ENCODE peak calls at places on chromosome 2, in five cellular contexts. I is A549, P is brain microvascular endothelial cell, R is neural crest cell, H is MM.1S. D is an unnamed sample.

GRCh38 chr2:23241611-23242245 is 143.3 kb upstream of the KLHL29 start:
- DNase-seq in R (no peak), H (no peak), I (no peak), P (no peak), D (no peak)

GRCh38 chr2:196586511-196586991 is 53.0 kb upstream of the CCDC150 start:
- DNase-seq in R (no peak), P (peak; percentile 93), I (peak; percentile 23), H (no peak), D (no peak)

GRCh38 chr2:3361518-3362438 is 15.8 kb downstream of the EIPR1 start:
- DNase-seq in R (no peak), P (no peak), H (no peak), I (no peak), D (no peak)

GRCh38 chr2:19120941-19121750 is 237.3 kb downstream of the OSR1 start:
- DNase-seq in R (no peak), H (no peak), I (no peak), P (peak; percentile 87), D (no peak)

GRCh38 chr2:54409752-54410151 is 46.4 kb upstream of the SPTBN1 start:
- DNase-seq in H (no peak), R (peak; percentile 14), P (no peak), I (no peak), D (no peak)

GRCh38 chr2:45925636-45926350 is 274.3 kb downstream of the PRKCE start:
- DNase-seq in P (no peak), R (no peak), I (no peak), H (no peak), D (no peak)

GRCh38 chr2:164103271-164103670 is 367.5 kb upstream of the FIGN start:
- DNase-seq in H (no peak), R (no peak), P (no peak), I (no peak), D (no peak)

GRCh38 chr2:237090906-237091305 is 5.2 kb downstream of the COPS8 start:
- DNase-seq in R (no peak), I (no peak), H (no peak), P (no peak), D (no peak)

GRCh38 chr2:8027387-8027786 is 654.5 kb upstream of the ID2 start:
- DNase-seq in I (no peak), P (no peak), H (no peak), R (no peak), D (no peak)

GRCh38 chr2:38465789-38466127 is 88.7 kb upstream of the ATL2 start:
- DNase-seq in H (no peak), I (peak; percentile 66), P (peak; percentile 21), R (no peak), D (peak; percentile 56)

GRCh38 chr2:69213832-69214231 is 173.2 kb downstream of the GFPT1 start:
- DNase-seq in P (no peak), R (no peak), H (no peak), I (no peak), D (no peak)

GRCh38 chr2:108911401-108911800 is 77.6 kb downstream of the EDAR start:
- DNase-seq in I (no peak), P (no peak), H (no peak), R (no peak), D (no peak)

GRCh38 chr2:133377599-133377998 is 190.7 kb downstream of the NCKAP5 start:
- DNase-seq in R (no peak), H (no peak), I (no peak), P (no peak), D (no peak)

GRCh38 chr2:48383055-48383454 is 146.9 kb upstream of the STON1 start:
- DNase-seq in I (no peak), R (no peak), P (no peak), H (no peak), D (no peak)

GRCh38 chr2:21070322-21071257 is 26.7 kb upstream of the APOB start:
- DNase-seq in P (no peak), H (no peak), R (no peak), I (no peak), D (no peak)

DNA sequence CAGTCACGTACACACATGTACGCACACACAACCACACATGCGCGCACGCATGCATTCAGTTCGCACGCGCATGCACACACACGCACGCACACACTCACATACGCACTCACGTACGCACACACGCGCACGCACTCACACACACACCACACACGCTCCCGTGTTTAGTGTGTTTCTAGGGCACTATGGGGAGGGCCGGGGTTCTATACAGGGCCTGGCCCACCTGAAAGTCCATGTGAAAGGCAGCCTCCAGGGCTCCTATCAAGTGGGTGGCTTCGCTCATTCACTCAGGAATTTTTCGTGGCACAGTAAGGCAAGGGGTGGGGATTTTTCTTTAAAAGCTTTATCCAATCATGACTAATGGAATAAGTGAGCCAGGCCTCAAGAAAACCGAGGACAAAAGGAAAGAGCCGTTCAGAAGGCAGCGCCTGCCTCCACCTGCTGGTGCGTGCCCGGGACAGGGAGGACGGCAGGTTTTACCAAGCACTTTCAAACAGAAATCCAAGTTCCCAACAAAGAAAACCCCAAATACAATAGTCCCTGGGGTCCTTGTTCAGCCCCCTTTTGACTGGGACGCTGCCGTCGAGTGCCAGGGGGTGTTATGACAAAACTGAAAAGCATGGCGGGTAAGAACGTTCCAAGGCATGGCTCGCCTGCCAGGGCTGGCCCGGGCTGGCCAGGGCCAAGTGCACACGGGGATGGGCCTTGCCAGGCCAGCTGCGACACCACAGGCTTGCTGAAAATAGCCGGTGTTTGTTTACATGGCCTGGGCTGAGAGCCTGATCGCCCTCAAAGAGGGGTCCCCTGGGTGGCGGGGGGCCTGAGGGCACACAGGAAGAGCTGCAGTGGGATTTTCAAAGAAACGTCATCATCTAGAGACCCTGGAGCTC is 110.0 kb downstream of the HDAC4 start:
- DNase-seq in H (no peak), I (no peak), P (no peak), R (no peak), D (no peak)
- TF ChIP-seq CTCF in H (no peak), I (no peak), P (peak; percentile 23), R (no peak), D (no peak)

GRCh38 chr2:17672583-17673317 is 80.9 kb downstream of the SMC6 start:
- DNase-seq in R (no peak), P (peak; percentile 44), I (peak; percentile 7), H (no peak), D (no peak)
- TF ChIP-seq CTCF in R (no peak), P (peak; percentile 4), I (no peak), H (no peak), D (no peak)

DNA sequence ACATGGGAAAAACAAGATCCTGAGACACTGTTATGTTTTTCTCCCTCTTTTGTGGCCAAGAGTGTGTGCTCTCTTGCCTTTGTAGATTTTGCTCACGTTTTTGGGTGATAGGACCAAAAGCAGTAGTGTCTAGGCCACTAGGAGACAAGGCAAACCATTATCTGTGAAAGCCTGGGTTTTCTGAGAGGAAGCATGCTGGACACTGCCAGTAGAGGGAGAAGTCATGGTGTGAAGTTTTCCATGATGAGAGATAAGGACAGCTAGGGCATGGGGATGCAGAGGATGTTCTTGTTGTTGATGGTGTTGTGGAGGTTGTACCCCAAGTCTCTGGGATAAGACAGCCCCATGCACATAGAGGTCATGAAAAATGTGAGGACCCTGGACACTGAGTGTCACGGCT is 285.3 kb downstream of the SOX11 start:
- DNase-seq in I (no peak), P (no peak), R (no peak), H (no peak), D (no peak)
- TF ChIP-seq CTCF in I (no peak), P (peak; percentile 58), R (peak; percentile 22), H (no peak), D (no peak)

GRCh38 chr2:70888389-70888924 is 47.2 kb upstream of the ATP6V1B1 start:
- DNase-seq in H (no peak), I (no peak), P (no peak), R (no peak), D (peak; percentile 25)

GRCh38 chr2:70891572-70892356 is 43.9 kb upstream of the ATP6V1B1 start:
- DNase-seq in P (no peak), H (no peak), R (no peak), I (no peak), D (peak; percentile 10)

GRCh38 chr2:70888925-70889715 is 46.6 kb upstream of the ATP6V1B1 start:
- DNase-seq in H (no peak), P (no peak), I (no peak), R (no peak), D (peak; percentile 19)

GRCh38 chr2:70889716-70890037 is 46.0 kb upstream of the ATP6V1B1 start:
- DNase-seq in I (no peak), R (no peak), P (no peak), H (no peak), D (no peak)

GRCh38 chr2:70890469-70891065 is 45.1 kb upstream of the ATP6V1B1 start:
- DNase-seq in I (no peak), P (no peak), R (no peak), H (no peak), D (peak; percentile 6)
- TF ChIP-seq CTCF in I (no peak), P (no peak), R (no peak), H (no peak), D (no peak)

GRCh38 chr2:27086722-27087446 is at the start of gene KHK:
- DNase-seq in I (peak; percentile 94), R (peak; percentile 25), H (no peak), P (no peak), D (peak; percentile 48)
- TF ChIP-seq CTCF in I (no peak), R (no peak), H (no peak), P (no peak), D (no peak)

D was measured in GM20000.